ENCODE peak calls at places on chromosomes 12 and 14, in six cellular contexts. G, P, F, W, N and S are unnamed samples.

GRCh38 chr12:42609605-42610004 is 20.1 kb upstream of the PRICKLE1 start:
- DNase-seq in G (no peak), P (no peak), F (no peak), W (no peak), N (no peak), S (no peak)

GRCh38 chr12:41510470-41510869 is 322.4 kb downstream of the PDZRN4 start:
- DNase-seq in G (no peak), P (no peak), F (no peak), W (no peak), N (no peak), S (no peak)

GRCh38 chr14:81246561-81247270 is 26.0 kb upstream of the GTF2A1 start:
- DNase-seq in G (no peak), P (no peak), F (peak; percentile 66), W (peak; percentile 90), N (peak; percentile 73), S (no peak)

GRCh38 chr12:47561746-47562145 is 144.1 kb downstream of the RPAP3 start:
- DNase-seq in G (peak; percentile 88), P (no peak), F (no peak), W (no peak), N (peak; percentile 60), S (no peak)

GRCh38 chr12:38664661-38665269 is 240.6 kb downstream of the CPNE8 start:
- DNase-seq in G (peak; percentile 9), P (no peak), F (peak; percentile 19), W (no peak), N (peak; percentile 22), S (peak; percentile 19)

GRCh38 chr12:29427964-29428363 is 47.0 kb upstream of the ERGIC2 start:
- DNase-seq in G (peak; percentile 36), P (no peak), F (no peak), W (no peak), N (no peak), S (no peak)

GRCh38 chr12:112148031-112148513 is 22.7 kb downstream of the TRAFD1 start:
- DNase-seq in G (no peak), P (no peak), F (peak; percentile 46), W (peak; percentile 27), N (peak; percentile 69), S (peak; percentile 55)

GRCh38 chr12:78390920-78391319 is 473.7 kb upstream of the SYT1 start:
- DNase-seq in G (no peak), P (no peak), F (no peak), W (no peak), N (no peak), S (no peak)

GRCh38 chr12:123363385-123363742 is 1.3 kb downstream of the SBNO1 start:
- DNase-seq in G (no peak), P (no peak), F (peak; percentile 14), W (no peak), N (peak; percentile 12), S (no peak)

GRCh38 chr14:100303179-100303578 is 3.1 kb downstream of the SLC25A29 start:
- DNase-seq in G (no peak), P (no peak), F (peak; percentile 42), W (no peak), N (no peak), S (no peak)

GRCh38 chr12:21353487-21353886 is 18.8 kb upstream of the SLCO1A2 start:
- DNase-seq in G (no peak), P (no peak), F (no peak), W (no peak), N (no peak), S (no peak)

GRCh38 chr12:8077207-8077606 is 4.9 kb upstream of the NECAP1 start:
- DNase-seq in G (peak; percentile 70), P (no peak), F (peak; percentile 31), W (peak; percentile 32), N (peak; percentile 42), S (no peak)

GRCh38 chr12:110853856-110854255 is 7.1 kb downstream of the CCDC63 start:
- DNase-seq in G (no peak), P (no peak), F (no peak), W (no peak), N (peak; percentile 5), S (no peak)

GRCh38 chr12:54051081-54051912 is 2.3 kb upstream of the HOXC4 start:
- DNase-seq in G (peak; percentile 14), P (no peak), F (no peak), W (no peak), N (no peak), S (no peak)

GRCh38 chr12:47773062-47773857 is at the start of gene SLC48A1:
- DNase-seq in G (peak; percentile 60), P (peak; percentile 69), F (peak; percentile 95), W (no peak), N (peak; percentile 56), S (no peak)

GRCh38 chr12:26817183-26817591 is 15.8 kb downstream of the ITPR2 start:
- DNase-seq in G (no peak), P (no peak), F (no peak), W (no peak), N (no peak), S (no peak)

GRCh38 chr14:74401504-74402241 is 24.3 kb downstream of the SYNDIG1L start:
- DNase-seq in G (peak; percentile 44), P (peak; percentile 31), F (no peak), W (no peak), N (no peak), S (no peak)

GRCh38 chr12:123849517-123849916 is 87.4 kb downstream of the DNAH10 start:
- DNase-seq in G (no peak), P (no peak), F (no peak), W (no peak), N (no peak), S (no peak)

GRCh38 chr12:85835810-85836715 is at the start of gene RASSF9:
- DNase-seq in G (peak; percentile 20), P (no peak), F (peak; percentile 73), W (no peak), N (peak; percentile 94), S (peak; percentile 26)

GRCh38 chr14:52068741-52069616 is at the start of gene NID2:
- DNase-seq in G (no peak), P (no peak), F (peak; percentile 96), W (peak; percentile 32), N (peak; percentile 93), S (no peak)

GRCh38 chr12:126704609-126705008 is 1562.4 kb upstream of the TMEM132C start:
- DNase-seq in G (no peak), P (no peak), F (no peak), W (no peak), N (no peak), S (no peak)

GRCh38 chr14:90383731-90384542 is 12.9 kb upstream of the CALM1 start:
- DNase-seq in G (peak; percentile 66), P (peak; percentile 58), F (peak; percentile 35), W (peak; percentile 29), N (peak; percentile 53), S (no peak)

GRCh38 chr12:122467983-122468382 is 32.7 kb downstream of the ZCCHC8 start:
- DNase-seq in G (no peak), P (no peak), F (no peak), W (no peak), N (no peak), S (no peak)

GRCh38 chr14:100904307-100905019 is 941 bp upstream of the RTL1 start:
- DNase-seq in G (no peak), P (no peak), F (peak; percentile 9), W (no peak), N (no peak), S (no peak)

GRCh38 chr12:59403259-59403932 is 192.4 kb upstream of the SLC16A7 start:
- DNase-seq in G (peak; percentile 56), P (no peak), F (peak; percentile 70), W (peak; percentile 60), N (peak; percentile 85), S (peak; percentile 11)

GRCh38 chr12:16346931-16347330 is 514 bp upstream of the MGST1 start:
- DNase-seq in G (peak; percentile 10), P (no peak), F (no peak), W (no peak), N (no peak), S (no peak)

GRCh38 chr14:100422556-100423420 is 99.6 kb downstream of the SLC25A47 start:
- DNase-seq in G (no peak), P (no peak), F (peak; percentile 48), W (no peak), N (peak; percentile 46), S (no peak)

GRCh38 chr14:24700511-24700910 is 66.5 kb upstream of the GZMB start:
- DNase-seq in G (no peak), P (no peak), F (no peak), W (no peak), N (no peak), S (no peak)

GRCh38 chr14:96162741-96163140 is 41.9 kb upstream of the BDKRB2 start:
- DNase-seq in G (no peak), P (no peak), F (peak; percentile 49), W (peak; percentile 48), N (peak; percentile 67), S (peak; percentile 14)

GRCh38 chr12:14664434-14665023 is 31.9 kb downstream of the GUCY2C start:
- DNase-seq in G (peak; percentile 62), P (no peak), F (peak; percentile 29), W (peak; percentile 32), N (peak; percentile 33), S (no peak)

GRCh38 chr12:54217774-54218221 is 29.0 kb upstream of the SMUG1 start:
- DNase-seq in G (no peak), P (no peak), F (no peak), W (no peak), N (no peak), S (no peak)

GRCh38 chr14:88422036-88422435 is 36.6 kb downstream of the SPATA7 start:
- DNase-seq in G (no peak), P (no peak), F (no peak), W (peak; percentile 10), N (no peak), S (no peak)

GRCh38 chr12:114396869-114397719 is 8.8 kb downstream of the TBX5 start:
- DNase-seq in G (no peak), P (no peak), F (no peak), W (no peak), N (no peak), S (no peak)